ENCODE peak calls at places on chromosomes 11 and 22, in four cellular contexts. One of them, this sample, is unnamed.

GRCh38 chr11:65225284-65226102 is 36.3 kb upstream of the POLA2 start:
- DNase-seq in activated T-helper 9 cell treated with anti-CD3 and anti-CD28 coated beads, Interleukin-2, amount 50 U/mL, for 16 hours: peak; percentile 31
- DNase-seq in ACHN: peak; percentile 60
- DNase-seq in mesenchymal stem cell: peak; percentile 68
- DNase-seq in this sample: no peak

GRCh38 chr11:67268036-67268683 is 1.9 kb downstream of the GRK2 start:
- DNase-seq in activated T-helper 9 cell treated with anti-CD3 and anti-CD28 coated beads, Interleukin-2, amount 50 U/mL, for 16 hours: no peak
- DNase-seq in ACHN: no peak
- DNase-seq in mesenchymal stem cell: no peak
- DNase-seq in this sample: no peak

GRCh38 chr11:62500066-62501035 is 46.3 kb downstream of the AHNAK start:
- DNase-seq in activated T-helper 9 cell treated with anti-CD3 and anti-CD28 coated beads, Interleukin-2, amount 50 U/mL, for 16 hours: no peak
- DNase-seq in ACHN: no peak
- DNase-seq in mesenchymal stem cell: no peak
- DNase-seq in this sample: no peak

GRCh38 chr11:13826505-13827278 is 135.8 kb upstream of the SPON1 start:
- DNase-seq in activated T-helper 9 cell treated with anti-CD3 and anti-CD28 coated beads, Interleukin-2, amount 50 U/mL, for 16 hours: no peak
- DNase-seq in ACHN: no peak
- DNase-seq in mesenchymal stem cell: no peak
- DNase-seq in this sample: peak; percentile 66

GRCh38 chr22:41562461-41562860 is 1.7 kb downstream of the CSDC2 start:
- DNase-seq in activated T-helper 9 cell treated with anti-CD3 and anti-CD28 coated beads, Interleukin-2, amount 50 U/mL, for 16 hours: no peak
- DNase-seq in ACHN: no peak
- DNase-seq in mesenchymal stem cell: no peak
- DNase-seq in this sample: no peak

GRCh38 chr11:105273660-105274280 is 134.2 kb upstream of the CARD18 start:
- DNase-seq in activated T-helper 9 cell treated with anti-CD3 and anti-CD28 coated beads, Interleukin-2, amount 50 U/mL, for 16 hours: no peak
- DNase-seq in ACHN: no peak
- DNase-seq in mesenchymal stem cell: no peak
- DNase-seq in this sample: no peak

GRCh38 chr11:80529722-80530121 is 1088.9 kb upstream of the TENM4 start:
- DNase-seq in activated T-helper 9 cell treated with anti-CD3 and anti-CD28 coated beads, Interleukin-2, amount 50 U/mL, for 16 hours: no peak
- DNase-seq in ACHN: no peak
- DNase-seq in mesenchymal stem cell: no peak
- DNase-seq in this sample: no peak

GRCh38 chr11:2724653-2725366 is 25.0 kb upstream of the KCNQ1OT1 start:
- DNase-seq in activated T-helper 9 cell treated with anti-CD3 and anti-CD28 coated beads, Interleukin-2, amount 50 U/mL, for 16 hours: no peak
- DNase-seq in ACHN: no peak
- DNase-seq in mesenchymal stem cell: no peak
- DNase-seq in this sample: no peak

GRCh38 chr22:39256979-39257378 is 12.2 kb upstream of the PDGFB start:
- DNase-seq in activated T-helper 9 cell treated with anti-CD3 and anti-CD28 coated beads, Interleukin-2, amount 50 U/mL, for 16 hours: no peak
- DNase-seq in ACHN: no peak
- DNase-seq in mesenchymal stem cell: no peak
- DNase-seq in this sample: no peak

GRCh38 chr11:76207642-76208378 is 1.5 kb upstream of the WNT11 start:
- DNase-seq in activated T-helper 9 cell treated with anti-CD3 and anti-CD28 coated beads, Interleukin-2, amount 50 U/mL, for 16 hours: peak; percentile 67
- DNase-seq in ACHN: peak; percentile 76
- DNase-seq in mesenchymal stem cell: peak; percentile 69
- DNase-seq in this sample: peak; percentile 75

GRCh38 chr11:16356057-16356750 is at the start of gene SOX6:
- DNase-seq in activated T-helper 9 cell treated with anti-CD3 and anti-CD28 coated beads, Interleukin-2, amount 50 U/mL, for 16 hours: no peak
- DNase-seq in ACHN: no peak
- DNase-seq in mesenchymal stem cell: peak; percentile 51
- DNase-seq in this sample: no peak

GRCh38 chr22:39216143-39216490 is 28.7 kb downstream of the PDGFB start:
- DNase-seq in activated T-helper 9 cell treated with anti-CD3 and anti-CD28 coated beads, Interleukin-2, amount 50 U/mL, for 16 hours: no peak
- DNase-seq in ACHN: no peak
- DNase-seq in mesenchymal stem cell: no peak
- DNase-seq in this sample: no peak

GRCh38 chr22:40620464-40621046 is 16.0 kb downstream of the MRTFA start:
- DNase-seq in activated T-helper 9 cell treated with anti-CD3 and anti-CD28 coated beads, Interleukin-2, amount 50 U/mL, for 16 hours: no peak
- DNase-seq in ACHN: peak; percentile 44
- DNase-seq in mesenchymal stem cell: peak; percentile 51
- DNase-seq in this sample: peak; percentile 35

GRCh38 chr22:44582016-44582415 is 84.0 kb upstream of the RTL6 start:
- DNase-seq in activated T-helper 9 cell treated with anti-CD3 and anti-CD28 coated beads, Interleukin-2, amount 50 U/mL, for 16 hours: no peak
- DNase-seq in ACHN: no peak
- DNase-seq in mesenchymal stem cell: no peak
- DNase-seq in this sample: no peak

GRCh38 chr11:119461250-119461963 is 38.4 kb upstream of the THY1 start:
- DNase-seq in activated T-helper 9 cell treated with anti-CD3 and anti-CD28 coated beads, Interleukin-2, amount 50 U/mL, for 16 hours: no peak
- DNase-seq in ACHN: no peak
- DNase-seq in mesenchymal stem cell: peak; percentile 10
- DNase-seq in this sample: no peak

GRCh38 chr11:9594267-9595046 is 21.0 kb downstream of the WEE1 start:
- DNase-seq in activated T-helper 9 cell treated with anti-CD3 and anti-CD28 coated beads, Interleukin-2, amount 50 U/mL, for 16 hours: no peak
- DNase-seq in ACHN: no peak
- DNase-seq in mesenchymal stem cell: no peak
- DNase-seq in this sample: no peak